ENCODE peak calls at places on chromosomes 11 and 22, in six cellular contexts. I is ovary, N is tibial nerve, D is transverse colon, H is spleen, A is GM12865. Z is an unnamed sample.

GRCh38 chr11:130904380-130904779 is 11.9 kb downstream of the SNX19 start:
- DNase-seq in A (no peak), H (no peak), D (no peak), I (no peak), N (no peak), Z (no peak)

GRCh38 chr11:9861860-9862725 is 198.2 kb downstream of the SWAP70 start:
- DNase-seq in A (peak; percentile 81), D (peak; percentile 57), I (peak; percentile 13), N (peak; percentile 21), H (no peak), Z (peak; percentile 51)

GRCh38 chr11:129644326-129644725 is 171.3 kb upstream of the TMEM45B start:
- DNase-seq in D (no peak), A (no peak), H (no peak), I (no peak), N (no peak), Z (no peak)

GRCh38 chr11:63462126-63462525 is 28.8 kb downstream of the PLAAT5 start:
- DNase-seq in H (no peak), I (no peak), A (no peak), D (no peak), N (no peak), Z (no peak)

GRCh38 chr11:36012979-36013378 is 69.1 kb downstream of the LDLRAD3 start:
- DNase-seq in H (no peak), A (no peak), N (no peak), I (no peak), D (no peak), Z (no peak)

GRCh38 chr22:23677701-23677995 is 13.2 kb upstream of the RGL4 start:
- DNase-seq in N (no peak), H (no peak), I (no peak), D (no peak), A (no peak), Z (no peak)

GRCh38 chr11:15826826-15827225 is 529.5 kb downstream of the SOX6 start:
- DNase-seq in N (no peak), I (peak; percentile 10), A (peak; percentile 29), D (peak; percentile 32), H (no peak), Z (no peak)

GRCh38 chr11:2302844-2303626 is 1.2 kb downstream of the TSPAN32 start:
- DNase-seq in D (no peak), N (no peak), I (no peak), A (no peak), H (peak; percentile 86), Z (no peak)

GRCh38 chr11:109247071-109247470 is 174.9 kb upstream of the C11orf87 start:
- DNase-seq in D (no peak), H (no peak), A (no peak), N (no peak), I (no peak), Z (no peak)

GRCh38 chr11:16958833-16959232 is 55.4 kb downstream of the PLEKHA7 start:
- DNase-seq in I (no peak), D (peak; percentile 37), N (no peak), H (no peak), A (peak; percentile 69), Z (no peak)

GRCh38 chr22:29041408-29041807 is 20.2 kb downstream of the C22orf31 start:
- DNase-seq in H (no peak), I (peak; percentile 43), A (no peak), D (no peak), N (no peak), Z (no peak)

GRCh38 chr22:39504071-39504470 is 2.0 kb downstream of the MIEF1 start:
- DNase-seq in N (no peak), I (no peak), H (no peak), A (no peak), D (no peak), Z (no peak)

GRCh38 chr11:36091256-36091811 is 147.5 kb downstream of the LDLRAD3 start:
- DNase-seq in N (no peak), H (no peak), D (no peak), I (no peak), A (no peak), Z (no peak)

GRCh38 chr11:118939948-118940598 is 14.3 kb upstream of the BCL9L start:
- DNase-seq in I (no peak), A (peak; percentile 68), H (peak; percentile 84), D (no peak), N (no peak), Z (no peak)
- H3K4me3 ChIP-seq in I (no peak overlapping the region), A (no peak overlapping the region), H (no peak overlapping the region), D (no peak overlapping the region), N (no peak overlapping the region), Z (no peak overlapping the region)

DNA sequence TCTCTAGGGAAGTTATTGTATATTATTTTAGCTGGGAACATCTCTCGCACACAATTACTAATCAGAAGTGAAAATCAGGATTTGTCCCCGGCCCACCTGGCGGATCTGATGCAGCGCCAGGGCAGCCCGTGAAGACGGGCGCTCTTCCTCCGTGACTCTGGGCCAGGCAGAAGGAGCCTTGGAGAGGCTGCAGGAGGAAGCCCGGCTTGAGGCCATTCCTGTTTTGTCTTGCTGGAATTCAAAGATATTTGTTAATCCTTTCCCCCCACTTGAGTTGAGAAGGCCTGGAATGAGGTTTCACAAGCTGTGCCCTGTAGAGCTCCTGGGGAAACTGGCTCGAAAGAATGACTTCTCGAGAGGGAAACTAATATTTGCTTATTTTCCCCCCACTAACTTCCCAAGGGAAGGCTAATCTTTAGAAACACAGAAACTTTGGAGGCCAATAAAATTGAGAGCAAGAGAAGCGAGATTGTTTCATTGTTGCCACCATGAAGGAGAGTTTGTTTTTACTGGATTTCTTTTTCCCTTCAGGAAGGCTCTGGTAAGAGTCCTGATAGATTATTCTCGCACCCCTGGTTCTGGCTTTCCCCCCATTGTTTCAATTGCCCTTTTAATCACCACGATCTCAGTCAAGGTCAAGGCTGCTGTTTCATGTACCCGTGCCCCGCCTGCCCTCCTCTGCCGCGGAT is 92.8 kb upstream of the SEPTIN5 start:
- DNase-seq in D (no peak), A (no peak), I (no peak), N (no peak), H (no peak), Z (no peak)
- TF ChIP-seq CTCF in D (no peak), A (no peak), I (no peak), N (no peak), H (no peak), Z (no peak)

GRCh38 chr11:112279901-112280267 is 19.2 kb upstream of the PLET1 start:
- DNase-seq in D (peak; percentile 70), I (peak; percentile 46), H (peak; percentile 92), A (peak; percentile 77), N (peak; percentile 59), Z (no peak)
- H3K4me3 ChIP-seq in D (peak overlapping the region; percentile 28), I (peak overlapping the region; percentile 40), H (peak overlapping the region; percentile 38), A (peak overlapping the region; percentile 47), N (peak overlapping the region; percentile 47), Z (peak overlapping the region; percentile 53)

GRCh38 chr11:66070604-66071325 is 693 bp downstream of the PACS1 start:
- DNase-seq in H (peak; percentile 90), I (peak; percentile 47), N (no peak), D (peak; percentile 43), A (no peak), Z (no peak)

GRCh38 chr11:66067640-66068039 is 2.4 kb upstream of the PACS1 start:
- DNase-seq in N (no peak), D (no peak), A (no peak), H (no peak), I (no peak), Z (no peak)

GRCh38 chr11:66068154-66068821 is 1.8 kb upstream of the PACS1 start:
- DNase-seq in H (peak; percentile 90), I (peak; percentile 64), D (peak; percentile 78), N (no peak), A (peak; percentile 81), Z (no peak)

GRCh38 chr11:66069715-66070603 is at the start of gene PACS1:
- DNase-seq in H (peak; percentile 97), A (peak; percentile 93), I (peak; percentile 71), D (peak; percentile 76), N (peak; percentile 58), Z (no peak)

GRCh38 chr11:66068923-66069714 is 953 bp upstream of the PACS1 start:
- DNase-seq in N (no peak), D (peak; percentile 42), I (peak; percentile 47), A (peak; percentile 86), H (peak; percentile 85), Z (peak; percentile 59)
- TF ChIP-seq CTCF in N (peak; percentile 2), D (no peak), I (no peak), A (peak; percentile 30), H (no peak), Z (peak; percentile 48)

DNA sequence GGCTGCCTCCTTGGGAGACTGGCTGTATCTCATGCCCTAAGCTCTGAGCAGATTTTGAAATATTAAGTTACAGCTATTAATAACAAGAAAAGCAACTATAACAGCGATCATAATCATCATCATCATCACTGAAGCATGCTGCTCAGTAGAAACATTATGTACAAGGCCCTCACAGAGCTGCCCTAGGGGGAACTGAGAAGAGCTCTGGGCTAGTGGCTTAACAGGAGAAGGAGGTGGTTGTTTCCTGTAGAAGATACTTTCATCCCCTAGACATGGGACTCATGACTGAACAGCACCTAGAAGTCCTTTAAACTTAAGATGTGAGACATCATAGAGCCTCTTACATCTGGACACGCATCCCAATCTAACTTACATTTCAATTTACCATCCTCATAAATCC is 332.8 kb upstream of the PLET1 start:
- DNase-seq in N (no peak), H (no peak), A (peak; percentile 41), I (no peak), D (no peak), Z (no peak)
- H3K4me3 ChIP-seq in N (no peak overlapping the region), H (no peak overlapping the region), A (no peak overlapping the region), I (no peak overlapping the region), D (no peak overlapping the region), Z (no peak overlapping the region)

GRCh38 chr22:31876156-31877035 is 67.9 kb upstream of the YWHAH start:
- DNase-seq in I (no peak), H (no peak), A (no peak), N (no peak), D (no peak), Z (no peak)

GRCh38 chr22:31871475-31871874 is 72.9 kb upstream of the YWHAH start:
- DNase-seq in N (no peak), H (peak; percentile 1), A (no peak), I (no peak), D (no peak), Z (no peak)

GRCh38 chr22:31870890-31871289 is 73.4 kb upstream of the YWHAH start:
- DNase-seq in D (peak; percentile 19), A (no peak), I (no peak), N (no peak), H (no peak), Z (no peak)

GRCh38 chr22:31874821-31875220 is 69.5 kb upstream of the YWHAH start:
- DNase-seq in H (no peak), I (no peak), N (no peak), A (no peak), D (no peak), Z (no peak)

GRCh38 chr22:31872209-31872608 is 72.1 kb upstream of the YWHAH start:
- DNase-seq in I (no peak), H (peak; percentile 4), N (no peak), A (peak; percentile 23), D (no peak), Z (no peak)
- TF ChIP-seq CTCF in I (no peak), H (no peak), N (no peak), A (peak; percentile 9), D (no peak), Z (peak; percentile 8)

Z was measured in GM12864.